ENCODE peak calls at places on chromosome 7, in eight cellular contexts. L is endothelial cell of umbilical vein; N is A549; S is GM23338; Y is heart left ventricle; X is heart right ventricle; M is adrenal gland; V is CD8-positive, alpha-beta T cell. C is an unnamed sample. For H3K4me1, the result is how much of the 10 kb centered on the place peaks cover.

GRCh38 chr7:25886387-25887240 is 265.4 kb upstream of the NFE2L3 start:
- DNase-seq in Y (no peak), M (no peak), X (no peak), L (no peak), V (no peak), S (no peak), N (no peak), C (no peak)

GRCh38 chr7:4882169-4882741 is 1.3 kb downstream of the RADIL start:
- DNase-seq in M (no peak), X (peak), V (no peak), L (peak), N (no peak), Y (peak), S (peak), C (peak)

GRCh38 chr7:63027075-63027474 is 971.6 kb upstream of the ZNF722 start:
- DNase-seq in L (no peak), Y (no peak), V (no peak), N (no peak), X (no peak), M (no peak), S (no peak), C (peak)

GRCh38 chr7:4245866-4246470 is 436.1 kb upstream of the FOXK1 start:
- DNase-seq in L (no peak), Y (no peak), N (no peak), M (no peak), S (peak), V (no peak), X (no peak), C (no peak)

GRCh38 chr7:17422966-17423365 is 124.5 kb downstream of the AHR start:
- DNase-seq in Y (no peak), N (no peak), L (no peak), S (no peak), X (no peak), V (no peak), M (no peak), C (no peak)

GRCh38 chr7:16367115-16367514 is 54.2 kb downstream of the CRPPA start:
- DNase-seq in N (no peak), L (no peak), V (no peak), Y (no peak), M (no peak), X (no peak), S (no peak), C (no peak)

GRCh38 chr7:70193514-70193913 is 595.2 kb downstream of the AUTS2 start:
- DNase-seq in S (no peak), Y (no peak), M (no peak), X (no peak), V (no peak), L (no peak), N (peak), C (no peak)

GRCh38 chr7:138889566-138889965 is 91.6 kb upstream of the ATP6V0A4 start:
- DNase-seq in Y (no peak), S (no peak), X (no peak), L (no peak), V (no peak), N (peak), M (no peak), C (no peak)

GRCh38 chr7:2209146-2209960 is 23.4 kb downstream of the MAD1L1 start:
- DNase-seq in N (peak), L (peak), S (peak), M (peak), X (peak), Y (peak), V (peak), C (no peak)

GRCh38 chr7:3649250-3649649 is 348.2 kb downstream of the SDK1 start:
- DNase-seq in L (no peak), Y (no peak), X (no peak), S (no peak), M (no peak), N (peak), V (no peak), C (no peak)

GRCh38 chr7:92833024-92833765 is 3.2 kb downstream of the CDK6 start:
- DNase-seq in L (peak), S (peak), V (peak), M (peak), N (peak), X (peak), Y (peak), C (peak)

GRCh38 chr7:157077986-157078644 is 60.6 kb upstream of the UBE3C start:
- DNase-seq in N (no peak), S (peak), Y (no peak), M (no peak), X (no peak), V (no peak), L (no peak), C (no peak)
- H3K4me3 ChIP-seq in N (no peak), S (peak), Y (no peak), M (no peak), X (no peak), V (no peak), L (no peak), C (peak)

GRCh38 chr7:116231543-116232401 is 21.4 kb downstream of the TES start:
- DNase-seq in X (no peak), L (peak), N (peak), S (no peak), M (no peak), V (no peak), Y (no peak), C (no peak)

GRCh38 chr7:116230191-116231005 is 20.1 kb downstream of the TES start:
- DNase-seq in V (no peak), L (no peak), X (no peak), N (no peak), Y (no peak), M (no peak), S (no peak), C (no peak)

GRCh38 chr7:116232920-116233319 is 22.6 kb downstream of the TES start:
- DNase-seq in X (no peak), V (no peak), L (no peak), M (no peak), S (no peak), Y (no peak), N (no peak), C (no peak)

GRCh38 chr7:116234517-116235200 is 24.3 kb downstream of the TES start:
- DNase-seq in V (no peak), L (no peak), Y (no peak), N (no peak), X (no peak), S (no peak), M (no peak), C (no peak)

DNA sequence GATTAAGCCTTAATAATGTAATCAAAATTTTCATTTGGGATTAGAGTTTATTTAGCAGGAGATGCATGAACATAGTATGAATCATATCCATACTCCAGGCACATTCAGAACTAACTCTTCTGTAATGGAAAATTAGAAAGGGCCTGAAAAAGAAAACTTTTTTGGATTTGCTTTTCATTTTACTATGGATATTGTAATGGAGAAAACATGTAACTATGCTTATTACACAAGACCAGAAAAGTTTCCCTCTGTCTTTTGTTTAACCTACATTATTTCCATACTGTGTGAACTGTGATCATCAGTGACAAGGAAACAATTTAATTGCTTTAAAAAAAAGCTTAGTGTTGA is 22.0 kb downstream of the TES start:
- DNase-seq in S (no peak), L (peak), V (no peak), M (no peak), N (no peak), X (no peak), Y (no peak), C (no peak)
- H3K4me1 ChIP-seq in S (under half), L (under half), V (half or more), M (under half), N (half or more), X (half or more), Y (half or more), C (half or more)

GRCh38 chr7:129367700-129368388 is 66.4 kb upstream of the STRIP2 start:
- DNase-seq in X (peak), S (peak), L (peak), V (peak), N (peak), M (peak), Y (peak), C (peak)
- H3K27ac ChIP-seq in X (no peak), S (peak), L (no peak), V (no peak), N (peak), M (no peak), Y (no peak), C (no peak)

DNA sequence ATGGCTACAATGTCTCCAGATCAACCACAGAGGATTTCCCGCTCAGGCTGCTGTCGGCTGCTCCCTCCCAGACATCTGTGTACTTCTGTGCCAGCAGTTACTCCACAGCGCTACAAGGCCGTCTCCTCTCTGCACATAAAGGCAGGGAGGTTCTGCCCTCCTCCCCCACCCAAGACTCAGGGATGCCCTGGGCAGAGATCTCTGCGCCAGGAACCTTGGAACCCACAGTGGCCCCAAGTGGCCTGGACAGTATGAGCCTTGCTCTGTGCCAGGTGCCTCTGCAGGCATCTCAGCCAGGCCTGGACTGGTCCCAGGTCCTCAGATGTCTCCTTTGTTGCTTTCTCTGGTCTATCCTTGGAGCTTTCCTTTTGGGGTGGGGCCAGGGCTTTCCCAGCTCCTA is 193.5 kb upstream of the PRSS58 start:
- DNase-seq in N (no peak), M (no peak), L (no peak), S (no peak), V (no peak), X (no peak), Y (no peak), C (no peak)
- H3K4me3 ChIP-seq in N (no peak), M (no peak), L (no peak), S (no peak), V (no peak), X (no peak), Y (no peak), C (no peak)

DNA sequence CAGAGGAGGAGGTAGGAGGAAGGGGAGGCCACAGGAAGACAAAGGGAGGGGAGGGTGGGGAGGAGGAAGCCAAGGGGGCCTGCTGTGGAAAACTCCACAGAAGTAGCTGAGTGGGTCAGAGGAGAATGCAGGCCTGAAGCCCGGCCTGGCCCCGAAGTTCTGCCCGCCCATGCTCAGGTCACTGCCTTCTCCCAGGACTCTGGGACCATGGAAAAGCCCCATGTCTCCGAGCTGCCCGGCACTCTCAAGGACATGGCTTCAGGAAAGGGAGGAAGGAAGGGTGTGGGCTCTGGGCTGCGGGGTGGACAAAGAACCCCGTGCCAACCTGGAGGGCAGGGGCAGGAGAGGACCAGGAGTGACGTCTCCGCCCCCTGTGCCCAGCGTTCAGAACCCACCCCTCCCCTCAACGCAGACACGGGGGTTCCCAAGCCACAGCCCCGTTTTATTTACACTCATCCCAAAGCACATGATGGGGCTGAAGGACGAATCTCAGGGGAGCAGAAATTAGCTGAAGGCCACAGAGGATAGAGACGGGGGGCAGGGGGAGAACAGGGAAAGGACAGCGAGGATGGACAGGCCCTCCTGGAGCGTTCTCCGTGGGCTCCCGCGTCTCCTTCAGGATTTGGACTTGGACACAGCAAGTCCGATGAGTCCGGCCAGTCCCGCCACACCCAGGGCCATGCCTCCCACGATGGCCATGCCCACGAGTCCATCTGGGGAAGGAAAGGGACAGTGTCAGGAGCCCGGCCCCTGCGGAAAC is 1.8 kb upstream of the CLDN15 start:
- DNase-seq in Y (peak), V (no peak), S (no peak), X (no peak), N (no peak), L (peak), M (peak), C (no peak)
- H3K4me1 ChIP-seq in Y (half or more), V (under half), S (under half), X (half or more), N (under half), L (under half), M (under half), C (half or more)